ENCODE peak calls at places on chromosomes 3 and 15, in eight cellular contexts. J is H9; I is A549; V is aorta; Q is colonic mucosa; Y is right cardiac atrium; B is right lobe of liver; U is CD8-positive, alpha-beta T cell. N is an unnamed sample.

GRCh38 chr3:116057403-116058006 is 387.8 kb downstream of the LSAMP start:
- DNase-seq in J (no peak), I (no peak), V (no peak), Q (no peak), Y (no peak), B (no peak), U (no peak), N (no peak)

GRCh38 chr3:71066849-71067261 is 516.7 kb downstream of the FOXP1 start:
- DNase-seq in J (no peak), I (no peak), V (no peak), Q (no peak), Y (no peak), B (no peak), U (no peak), N (no peak)

GRCh38 chr15:36601497-36601932 is 22.1 kb downstream of the CDIN1 start:
- DNase-seq in J (no peak), I (no peak), V (peak; percentile 72), Q (no peak), Y (no peak), B (no peak), U (no peak), N (no peak)

GRCh38 chr3:99400352-99400751 is 238.0 kb upstream of the COL8A1 start:
- DNase-seq in J (no peak), I (no peak), V (no peak), Q (no peak), Y (no peak), B (no peak), U (no peak), N (no peak)

GRCh38 chr15:82829234-82829633 is 19.8 kb downstream of the WHAMM start:
- DNase-seq in J (no peak), I (no peak), V (no peak), Q (no peak), Y (no peak), B (no peak), U (no peak), N (no peak)

GRCh38 chr3:131421957-131422498 is 40.5 kb downstream of the NUDT16 start:
- DNase-seq in J (no peak), I (no peak), V (no peak), Q (no peak), Y (no peak), B (no peak), U (no peak), N (no peak)

GRCh38 chr15:22786868-22787698 is 639 bp downstream of the NIPA1 start:
- DNase-seq in J (peak; percentile 45), I (peak; percentile 38), V (no peak), Q (peak; percentile 33), Y (peak; percentile 65), B (no peak), U (no peak), N (no peak)

GRCh38 chr3:15815696-15816095 is 17.9 kb upstream of the ANKRD28 start:
- DNase-seq in J (no peak), I (peak; percentile 78), V (no peak), Q (no peak), Y (no peak), B (no peak), U (no peak), N (no peak)

GRCh38 chr3:71652786-71653419 is 69.4 kb upstream of the FOXP1 start:
- DNase-seq in J (no peak), I (peak; percentile 38), V (peak; percentile 70), Q (peak; percentile 32), Y (peak; percentile 57), B (peak; percentile 78), U (no peak), N (no peak)

GRCh38 chr15:66955871-66956585 is 109.4 kb upstream of the SMAD3 start:
- DNase-seq in J (no peak), I (peak; percentile 67), V (no peak), Q (no peak), Y (no peak), B (peak; percentile 15), U (no peak), N (no peak)

GRCh38 chr3:22315925-22316324 is 564.9 kb upstream of the ZNF385D start:
- DNase-seq in J (no peak), I (no peak), V (no peak), Q (no peak), Y (no peak), B (no peak), U (no peak), N (no peak)

GRCh38 chr15:83653639-83654378 is at the start of gene ADAMTSL3:
- DNase-seq in J (peak; percentile 69), I (peak; percentile 49), V (peak; percentile 86), Q (peak; percentile 71), Y (peak; percentile 96), B (peak; percentile 89), U (no peak), N (no peak)

GRCh38 chr15:77412972-77413371 is 6.9 kb downstream of the PEAK1 start:
- DNase-seq in J (no peak), I (no peak), V (no peak), Q (no peak), Y (no peak), B (no peak), U (no peak), N (no peak)

GRCh38 chr15:39127151-39127815 is 453.6 kb upstream of the THBS1 start:
- DNase-seq in J (no peak), I (peak; percentile 38), V (no peak), Q (no peak), Y (no peak), B (no peak), U (no peak), N (no peak)

GRCh38 chr3:10002951-10003350 is 16.3 kb upstream of the EMC3 start:
- DNase-seq in J (no peak), I (no peak), V (no peak), Q (no peak), Y (no peak), B (no peak), U (no peak), N (no peak)

GRCh38 chr15:97545799-97546198 is 414.7 kb upstream of the ARRDC4 start:
- DNase-seq in J (no peak), I (no peak), V (no peak), Q (no peak), Y (no peak), B (no peak), U (no peak), N (no peak)
- H3K9me3 ChIP-seq in J (no peaks in the 10 kb centered on the region), I (peaks cover 5% of the 10 kb centered on the region), V (peaks cover 1% of the 10 kb centered on the region), Q (no peaks in the 10 kb centered on the region), Y (no peaks in the 10 kb centered on the region), B (no peaks in the 10 kb centered on the region), U (no peaks in the 10 kb centered on the region), N (no peaks in the 10 kb centered on the region)

GRCh38 chr15:56124391-56124790 is 119.3 kb downstream of the RFX7 start:
- DNase-seq in J (no peak), I (no peak), V (no peak), Q (no peak), Y (no peak), B (no peak), U (no peak), N (no peak)
- H3K9me3 ChIP-seq in J (peaks cover 4% of the 10 kb centered on the region), I (peaks cover 64% of the 10 kb centered on the region), V (no peaks in the 10 kb centered on the region), Q (no peaks in the 10 kb centered on the region), Y (no peaks in the 10 kb centered on the region), B (no peaks in the 10 kb centered on the region), U (peaks cover 12% of the 10 kb centered on the region), N (peaks cover 3% of the 10 kb centered on the region)

GRCh38 chr3:150488867-150489266 is 57.4 kb downstream of the SERP1 start:
- DNase-seq in J (no peak), I (no peak), V (no peak), Q (no peak), Y (no peak), B (no peak), U (no peak), N (no peak)

GRCh38 chr3:150480802-150481201 is 65.5 kb downstream of the SERP1 start:
- DNase-seq in J (no peak), I (no peak), V (no peak), Q (no peak), Y (no peak), B (no peak), U (no peak), N (no peak)

GRCh38 chr3:150484410-150484809 is 61.9 kb downstream of the SERP1 start:
- DNase-seq in J (no peak), I (no peak), V (no peak), Q (no peak), Y (no peak), B (no peak), U (no peak), N (no peak)

GRCh38 chr3:150479370-150479769 is 66.9 kb downstream of the SERP1 start:
- DNase-seq in J (no peak), I (no peak), V (no peak), Q (no peak), Y (no peak), B (no peak), U (no peak), N (no peak)

GRCh38 chr3:150483226-150483625 is 63.1 kb downstream of the SERP1 start:
- DNase-seq in J (no peak), I (no peak), V (no peak), Q (no peak), Y (no peak), B (no peak), U (no peak), N (no peak)
- H3K9me3 ChIP-seq in J (no peaks in the 10 kb centered on the region), I (peaks cover 17% of the 10 kb centered on the region), V (no peaks in the 10 kb centered on the region), Q (no peaks in the 10 kb centered on the region), Y (no peaks in the 10 kb centered on the region), B (no peaks in the 10 kb centered on the region), U (no peaks in the 10 kb centered on the region), N (peaks cover 2% of the 10 kb centered on the region)

GRCh38 chr3:45616158-45616557 is 21.6 kb downstream of the LIMD1 start:
- DNase-seq in J (no peak), I (no peak), V (no peak), Q (no peak), Y (no peak), B (no peak), U (no peak), N (no peak)

GRCh38 chr3:45613781-45614180 is 19.2 kb downstream of the LIMD1 start:
- DNase-seq in J (no peak), I (no peak), V (no peak), Q (no peak), Y (no peak), B (no peak), U (no peak), N (no peak)

GRCh38 chr3:45612918-45613602 is 18.5 kb downstream of the LIMD1 start:
- DNase-seq in J (no peak), I (no peak), V (no peak), Q (no peak), Y (no peak), B (no peak), U (no peak), N (no peak)

GRCh38 chr3:45618081-45618509 is 23.5 kb downstream of the LIMD1 start:
- DNase-seq in J (no peak), I (peak; percentile 93), V (peak; percentile 35), Q (no peak), Y (no peak), B (peak; percentile 68), U (no peak), N (no peak)

GRCh38 chr3:45617430-45618080 is 23.0 kb downstream of the LIMD1 start:
- DNase-seq in J (no peak), I (peak; percentile 64), V (peak; percentile 20), Q (peak; percentile 36), Y (no peak), B (peak; percentile 93), U (no peak), N (no peak)
- H3K9me3 ChIP-seq in J (no peaks in the 10 kb centered on the region), I (no peaks in the 10 kb centered on the region), V (no peaks in the 10 kb centered on the region), Q (no peaks in the 10 kb centered on the region), Y (no peaks in the 10 kb centered on the region), B (no peaks in the 10 kb centered on the region), U (no peaks in the 10 kb centered on the region), N (no peaks in the 10 kb centered on the region)

GRCh38 chr3:13710251-13710650 is 161.3 kb downstream of the FBLN2 start:
- DNase-seq in J (peak; percentile 4), I (no peak), V (peak; percentile 6), Q (no peak), Y (no peak), B (peak; percentile 8), U (peak; percentile 32), N (no peak)
- H3K9me3 ChIP-seq in J (peaks cover 6% of the 10 kb centered on the region), I (peaks cover 3% of the 10 kb centered on the region), V (no peaks in the 10 kb centered on the region), Q (no peaks in the 10 kb centered on the region), Y (no peaks in the 10 kb centered on the region), B (no peaks in the 10 kb centered on the region), U (no peaks in the 10 kb centered on the region), N (no peaks in the 10 kb centered on the region)